ENCODE peak calls at places on chromosomes 3 and 15, in nine cellular contexts. P, J, S, O, M, K, D, A and Z are unnamed samples.

GRCh38 chr3:38649500-38650247 is at the start of gene SCN5A:
- DNase-seq in P (peak), J (peak), S (peak), O (peak), M (peak), K (no peak), D (peak), A (no peak), Z (peak)

GRCh38 chr3:11379824-11380281 is 107.7 kb downstream of the ATG7 start:
- DNase-seq in P (no peak), J (no peak), S (no peak), O (no peak), M (no peak), K (no peak), D (no peak), A (no peak), Z (no peak)

GRCh38 chr3:129001817-129002572 is 891 bp downstream of the EFCC1 start:
- DNase-seq in P (no peak), J (no peak), S (no peak), O (no peak), M (no peak), K (peak), D (no peak), A (no peak), Z (peak)

GRCh38 chr3:169591983-169592644 is 71.4 kb downstream of the MECOM start:
- DNase-seq in P (no peak), J (no peak), S (no peak), O (no peak), M (no peak), K (no peak), D (no peak), A (no peak), Z (no peak)

GRCh38 chr3:178194547-178194946 is 341.7 kb upstream of the KCNMB2 start:
- DNase-seq in P (no peak), J (no peak), S (no peak), O (no peak), M (no peak), K (no peak), D (no peak), A (no peak), Z (no peak)

GRCh38 chr15:67183443-67184169 is 70.9 kb downstream of the AAGAB start:
- DNase-seq in P (peak), J (no peak), S (peak), O (no peak), M (peak), K (no peak), D (no peak), A (no peak), Z (no peak)

GRCh38 chr3:156561533-156561932 is 6.6 kb upstream of the SSR3 start:
- DNase-seq in P (no peak), J (no peak), S (no peak), O (no peak), M (no peak), K (no peak), D (no peak), A (no peak), Z (no peak)

GRCh38 chr3:123376451-123377172 is 72.3 kb downstream of the ADCY5 start:
- DNase-seq in P (no peak), J (no peak), S (no peak), O (no peak), M (no peak), K (no peak), D (no peak), A (no peak), Z (no peak)

GRCh38 chr15:72770673-72771328 is 12.8 kb downstream of the ADPGK start:
- DNase-seq in P (no peak), J (no peak), S (no peak), O (no peak), M (no peak), K (no peak), D (no peak), A (no peak), Z (no peak)

GRCh38 chr15:69610264-69610663 is 157.6 kb downstream of the RPLP1 start:
- DNase-seq in P (no peak), J (no peak), S (no peak), O (no peak), M (no peak), K (no peak), D (no peak), A (no peak), Z (no peak)

GRCh38 chr3:113698891-113699465 is 2.5 kb upstream of the USF3 start:
- DNase-seq in P (peak), J (no peak), S (no peak), O (no peak), M (no peak), K (no peak), D (no peak), A (no peak), Z (peak)

GRCh38 chr15:76206325-76206976 is 104.8 kb downstream of the ETFA start:
- DNase-seq in P (no peak), J (peak), S (peak), O (no peak), M (no peak), K (no peak), D (peak), A (no peak), Z (no peak)

GRCh38 chr3:165491487-165491886 is 295.3 kb upstream of the SLITRK3 start:
- DNase-seq in P (no peak), J (no peak), S (no peak), O (no peak), M (no peak), K (no peak), D (peak), A (no peak), Z (no peak)

GRCh38 chr15:68097029-68097428 is 42.9 kb downstream of the PIAS1 start:
- DNase-seq in P (no peak), J (no peak), S (no peak), O (no peak), M (no peak), K (no peak), D (no peak), A (no peak), Z (no peak)

GRCh38 chr15:68224546-68225250 is 4.8 kb downstream of the CLN6 start:
- DNase-seq in P (no peak), J (no peak), S (no peak), O (no peak), M (no peak), K (no peak), D (no peak), A (no peak), Z (no peak)

GRCh38 chr3:48503406-48504050 is 446 bp downstream of the SHISA5 start:
- DNase-seq in P (no peak), J (no peak), S (peak), O (no peak), M (no peak), K (no peak), D (peak), A (no peak), Z (peak)

GRCh38 chr3:99714146-99714545 is 75.8 kb downstream of the COL8A1 start:
- DNase-seq in P (no peak), J (no peak), S (no peak), O (no peak), M (no peak), K (no peak), D (peak), A (no peak), Z (no peak)

GRCh38 chr3:120437559-120437958 is 13.2 kb downstream of the FSTL1 start:
- DNase-seq in P (no peak), J (no peak), S (no peak), O (no peak), M (no peak), K (no peak), D (no peak), A (no peak), Z (no peak)

GRCh38 chr3:194218646-194219453 is 82.9 kb downstream of the HES1 start:
- DNase-seq in P (no peak), J (no peak), S (no peak), O (no peak), M (no peak), K (no peak), D (no peak), A (no peak), Z (no peak)

GRCh38 chr15:48579945-48580671 is 65.4 kb downstream of the FBN1 start:
- DNase-seq in P (no peak), J (no peak), S (no peak), O (no peak), M (no peak), K (no peak), D (no peak), A (no peak), Z (no peak)

GRCh38 chr3:114274929-114275328 is 18.9 kb upstream of the TIGIT start:
- DNase-seq in P (no peak), J (no peak), S (no peak), O (no peak), M (no peak), K (no peak), D (peak), A (no peak), Z (no peak)

GRCh38 chr15:60059186-60059585 is 55.1 kb downstream of the FOXB1 start:
- DNase-seq in P (no peak), J (no peak), S (no peak), O (no peak), M (no peak), K (no peak), D (no peak), A (no peak), Z (no peak)

GRCh38 chr15:41853831-41854230 is 15.2 kb downstream of the PLA2G4B start:
- DNase-seq in P (no peak), J (no peak), S (no peak), O (no peak), M (no peak), K (no peak), D (no peak), A (no peak), Z (no peak)

GRCh38 chr3:113977822-113978221 is 30.0 kb downstream of the ZDHHC23 start:
- DNase-seq in P (no peak), J (no peak), S (no peak), O (no peak), M (no peak), K (no peak), D (no peak), A (no peak), Z (no peak)

GRCh38 chr3:67610458-67610857 is 44.0 kb downstream of the SUCLG2 start:
- DNase-seq in P (no peak), J (no peak), S (no peak), O (no peak), M (no peak), K (no peak), D (peak), A (no peak), Z (no peak)

GRCh38 chr3:134374791-134375541 is 719 bp upstream of the AMOTL2 start:
- DNase-seq in P (no peak), J (peak), S (peak), O (no peak), M (peak), K (no peak), D (peak), A (no peak), Z (no peak)

GRCh38 chr3:99875573-99875924 is 57.9 kb downstream of the CMSS1 start:
- DNase-seq in P (no peak), J (no peak), S (no peak), O (no peak), M (no peak), K (no peak), D (peak), A (no peak), Z (no peak)